ENCODE peak calls at places on chromosomes 5 and 9, in eight cellular contexts. E is spleen; U is Panc1; C is WERI-Rb-1; R is CD8-positive, alpha-beta memory T cell; P is lung; D is H7; M is stomach. O is an unnamed sample.
A peak's percentile ranks its signal among the peaks of the same experiment; 100 is the strongest.

GRCh38 chr5:126877011-126877410 is 100.1 kb downstream of the LMNB1 start:
- DNase-seq in R (no peak), U (no peak), M (no peak), D (no peak), P (no peak), E (no peak), C (no peak), O (no peak)

GRCh38 chr9:70534058-70534457 is 119.6 kb upstream of the KLF9 start:
- DNase-seq in E (no peak), D (no peak), C (no peak), R (no peak), U (no peak), P (no peak), M (no peak), O (no peak)

GRCh38 chr9:107222020-107222522 is 61.0 kb upstream of the RAD23B start:
- DNase-seq in U (no peak), C (no peak), E (no peak), P (no peak), R (no peak), M (no peak), D (no peak), O (no peak)

GRCh38 chr5:93497101-93497500 is 83.9 kb downstream of the NR2F1-AS1 start:
- DNase-seq in M (no peak), R (no peak), D (no peak), P (no peak), C (no peak), U (no peak), E (no peak), O (no peak)

GRCh38 chr5:100794844-100795243 is 108.2 kb downstream of the ST8SIA4 start:
- DNase-seq in R (no peak), D (no peak), U (no peak), M (no peak), C (no peak), E (peak; percentile 62), P (no peak), O (no peak)

GRCh38 chr5:179878222-179879002 is 19.8 kb upstream of the MRNIP start:
- DNase-seq in R (no peak), C (no peak), P (no peak), U (no peak), M (no peak), E (peak; percentile 65), D (peak; percentile 64), O (no peak)

GRCh38 chr5:127634007-127634406 is 14.9 kb upstream of the CTXN3 start:
- DNase-seq in U (no peak), P (no peak), C (no peak), M (no peak), R (no peak), D (no peak), E (no peak), O (no peak)

GRCh38 chr5:60699549-60700346 is at the start of gene DEPDC1B:
- DNase-seq in D (peak; percentile 90), U (peak; percentile 61), E (peak; percentile 96), C (peak; percentile 93), P (peak; percentile 90), R (peak; percentile 79), M (peak; percentile 86), O (peak; percentile 61)

GRCh38 chr9:23855885-23856284 is 29.8 kb upstream of the ELAVL2 start:
- DNase-seq in D (no peak), M (no peak), C (no peak), U (no peak), P (no peak), R (no peak), E (no peak), O (no peak)

GRCh38 chr5:141192110-141192725 is at the start of gene PCDHB10:
- DNase-seq in U (no peak), P (no peak), C (peak; percentile 76), E (no peak), D (peak; percentile 80), R (no peak), M (no peak), O (no peak)

GRCh38 chr5:134594797-134595457 is 37.7 kb downstream of the SAR1B start:
- DNase-seq in D (no peak), U (no peak), M (no peak), E (no peak), R (no peak), P (no peak), C (no peak), O (peak; percentile 53)

GRCh38 chr9:22238809-22239684 is 207.6 kb upstream of the DMRTA1 start:
- DNase-seq in E (no peak), U (no peak), P (no peak), R (peak; percentile 4), C (no peak), D (peak; percentile 8), M (no peak), O (no peak)

GRCh38 chr9:135500071-135500524 is 384 bp upstream of the MRPS2 start:
- DNase-seq in E (no peak), P (no peak), M (no peak), D (no peak), R (no peak), U (no peak), C (no peak), O (no peak)

GRCh38 chr5:103211858-103212500 is 46.6 kb upstream of the MACIR start:
- DNase-seq in R (no peak), U (no peak), P (no peak), M (no peak), C (no peak), E (no peak), D (no peak), O (no peak)

GRCh38 chr5:72459089-72459661 is 48.0 kb downstream of the ZNF366 start:
- DNase-seq in M (no peak), D (no peak), R (no peak), E (no peak), U (no peak), P (peak; percentile 54), C (no peak), O (no peak)

GRCh38 chr9:110183208-110184145 is 24.5 kb downstream of the C9orf152 start:
- DNase-seq in C (peak; percentile 66), P (peak; percentile 75), M (peak; percentile 79), U (peak; percentile 50), D (peak; percentile 75), E (no peak), R (peak; percentile 10), O (peak; percentile 53)

DNA sequence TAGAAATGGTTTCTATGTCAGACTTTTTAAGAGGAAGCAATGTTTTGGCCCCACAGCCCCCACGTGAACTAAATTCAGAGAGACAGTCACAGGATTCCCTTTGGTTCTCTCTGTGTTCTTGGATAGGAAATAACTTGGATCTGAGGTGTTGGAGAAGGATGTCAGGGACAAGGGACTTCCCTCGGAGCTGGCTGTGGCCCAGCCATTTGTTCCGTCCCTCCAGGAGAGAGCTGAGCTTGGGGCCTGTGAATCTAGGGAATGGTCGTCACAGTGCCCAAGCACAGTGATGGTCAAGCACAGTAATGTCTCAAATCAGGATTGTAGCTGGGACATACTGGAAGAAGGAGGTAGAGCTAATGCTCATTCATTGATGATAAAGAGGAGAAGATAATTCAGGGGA is 2.0 kb downstream of the C7 start:
- DNase-seq in M (no peak), R (no peak), E (no peak), P (no peak), U (no peak), C (no peak), D (no peak), O (no peak)
- H3K4me3 ChIP-seq in M (peak overlapping the region; percentile 7), R (no peak overlapping the region), E (peak overlapping the region; percentile 57), P (no peak overlapping the region), U (no peak overlapping the region), C (no peak overlapping the region), D (no peak overlapping the region), O (no peak overlapping the region)

GRCh38 chr9:133535285-133535877 is 877 bp downstream of the ADAMTSL2 start:
- DNase-seq in R (no peak), E (no peak), M (no peak), P (no peak), U (no peak), D (peak; percentile 62), C (no peak), O (no peak)

GRCh38 chr9:133537257-133537656 is 2.8 kb downstream of the ADAMTSL2 start:
- DNase-seq in M (no peak), U (no peak), E (no peak), R (no peak), C (no peak), D (no peak), P (no peak), O (no peak)

GRCh38 chr9:133536080-133536479 is 1.6 kb downstream of the ADAMTSL2 start:
- DNase-seq in R (no peak), P (no peak), M (no peak), D (peak; percentile 55), U (no peak), E (no peak), C (no peak), O (no peak)

GRCh38 chr9:133538176-133538575 is 3.7 kb downstream of the ADAMTSL2 start:
- DNase-seq in C (no peak), E (no peak), D (no peak), M (no peak), U (no peak), R (no peak), P (no peak), O (no peak)

DNA sequence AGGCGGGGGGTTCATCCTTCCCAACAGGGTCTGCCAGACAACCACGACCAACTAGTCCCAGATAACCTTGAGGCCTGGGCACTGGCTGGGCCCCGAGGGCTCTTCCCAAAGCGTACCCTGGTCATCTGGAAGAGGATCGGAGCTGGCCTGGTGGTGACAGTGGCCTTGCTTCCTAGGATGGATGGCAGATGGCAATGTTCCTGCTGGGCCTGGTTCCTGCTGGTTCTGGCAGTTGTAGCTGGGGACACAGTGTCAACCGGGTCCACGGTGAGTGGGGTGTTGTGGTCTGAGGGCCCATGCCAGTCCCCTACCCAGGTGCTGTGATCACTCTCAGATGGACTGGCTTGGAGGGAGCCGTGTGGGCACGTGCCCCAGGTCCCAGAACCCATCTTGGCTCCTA is 2.0 kb downstream of the ADAMTSL2 start:
- DNase-seq in U (no peak), D (no peak), R (no peak), C (no peak), P (no peak), M (no peak), E (no peak), O (no peak)
- H3K4me3 ChIP-seq in U (no peak overlapping the region), D (no peak overlapping the region), R (no peak overlapping the region), C (no peak overlapping the region), P (no peak overlapping the region), M (no peak overlapping the region), E (no peak overlapping the region), O (no peak overlapping the region)

DNA sequence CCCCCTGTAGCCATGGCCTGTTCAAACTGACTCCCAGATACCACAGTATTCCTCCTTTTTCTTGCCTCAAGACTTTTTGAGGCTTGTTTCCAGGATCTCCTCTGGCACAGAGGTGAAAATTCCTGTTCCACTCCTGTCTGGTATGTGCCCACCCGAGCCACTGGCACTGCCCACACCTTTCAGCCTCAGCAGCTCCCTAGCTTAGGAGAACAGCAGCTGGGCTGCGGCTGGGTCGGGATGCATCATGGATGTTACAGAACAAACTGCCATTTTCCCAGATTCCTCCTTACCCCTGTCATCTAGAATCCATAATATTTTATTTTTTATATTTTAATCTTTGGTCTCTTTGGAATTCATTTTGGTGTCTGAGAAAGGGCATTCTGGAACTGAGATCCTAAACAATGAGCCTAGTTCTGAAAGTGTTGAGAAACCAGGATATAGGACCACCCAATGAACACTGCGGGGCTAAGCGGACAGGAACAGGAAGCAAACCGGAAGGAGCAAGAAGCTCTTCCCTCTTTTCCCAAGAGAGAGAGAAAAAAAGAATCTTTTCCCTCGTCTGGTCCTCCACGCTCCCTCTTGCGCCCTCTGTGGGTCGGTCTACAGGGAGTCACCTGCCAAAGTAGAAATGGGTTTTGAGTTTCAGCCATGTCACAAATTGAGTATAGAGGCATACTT is 12.5 kb downstream of the OR2S2 start:
- DNase-seq in E (peak; percentile 85), R (peak; percentile 47), M (peak; percentile 83), C (peak; percentile 91), U (peak; percentile 20), P (peak; percentile 74), D (peak; percentile 77), O (peak; percentile 15)
- H3K4me3 ChIP-seq in E (no peak overlapping the region), R (no peak overlapping the region), M (no peak overlapping the region), C (peak overlapping the region; percentile 32), U (no peak overlapping the region), P (no peak overlapping the region), D (no peak overlapping the region), O (no peak overlapping the region)

GRCh38 chr5:11902304-11902703 is 1.9 kb downstream of the CTNND2 start:
- DNase-seq in U (no peak), D (no peak), E (no peak), C (peak; percentile 21), M (no peak), P (no peak), R (no peak), O (no peak)
- H3K4me3 ChIP-seq in U (no peak overlapping the region), D (no peak overlapping the region), E (peak overlapping the region; percentile 69), C (no peak overlapping the region), M (no peak overlapping the region), P (no peak overlapping the region), R (no peak overlapping the region), O (no peak overlapping the region)